ENCODE peak calls at places on chromosome 7, in seven cellular contexts. A is cardiac muscle cell; W is effector memory CD4-positive, alpha-beta T cell; G is lower lobe of right lung; X is right cardiac atrium; Q is Peyer's patch; O is CD4-positive, CD25-positive, alpha-beta regulatory T cell. F is an unnamed sample.
A peak's percentile ranks its signal among the peaks of the same experiment; 100 is the strongest.

GRCh38 chr7:138169441-138169851 is 93.2 kb downstream of the AKR1D1 start:
- DNase-seq in A (no peak), W (no peak), G (no peak), X (no peak), Q (no peak), O (no peak), F (no peak)

GRCh38 chr7:37718585-37718984 is 35.0 kb downstream of the GPR141 start:
- DNase-seq in A (no peak), W (no peak), G (no peak), X (no peak), Q (no peak), O (no peak), F (no peak)

GRCh38 chr7:139396323-139396951 is 36.7 kb downstream of the LUC7L2 start:
- DNase-seq in A (no peak), W (no peak), G (no peak), X (no peak), Q (no peak), O (no peak), F (no peak)

GRCh38 chr7:151951672-151952338 is 4.4 kb upstream of the GALNTL5 start:
- DNase-seq in A (no peak), W (no peak), G (no peak), X (no peak), Q (no peak), O (no peak), F (no peak)

GRCh38 chr7:116713918-116714317 is 41.9 kb downstream of the MET start:
- DNase-seq in A (no peak), W (no peak), G (no peak), X (no peak), Q (no peak), O (no peak), F (no peak)

GRCh38 chr7:14666304-14666703 is 236.2 kb downstream of the DGKB start:
- DNase-seq in A (no peak), W (no peak), G (no peak), X (no peak), Q (no peak), O (no peak), F (no peak)

GRCh38 chr7:904847-905246 is 28.5 kb downstream of the GET4 start:
- DNase-seq in A (peak; percentile 78), W (no peak), G (no peak), X (no peak), Q (no peak), O (no peak), F (no peak)

GRCh38 chr7:69630292-69630691 is 32.0 kb downstream of the AUTS2 start:
- DNase-seq in A (peak; percentile 88), W (no peak), G (no peak), X (no peak), Q (no peak), O (no peak), F (no peak)

GRCh38 chr7:16587785-16588184 is 57.8 kb downstream of the ANKMY2 start:
- DNase-seq in A (no peak), W (no peak), G (no peak), X (no peak), Q (no peak), O (no peak), F (no peak)

GRCh38 chr7:134509010-134509409 is 18.4 kb upstream of the AKR1B10 start:
- DNase-seq in A (no peak), W (no peak), G (no peak), X (no peak), Q (no peak), O (no peak), F (no peak)

DNA sequence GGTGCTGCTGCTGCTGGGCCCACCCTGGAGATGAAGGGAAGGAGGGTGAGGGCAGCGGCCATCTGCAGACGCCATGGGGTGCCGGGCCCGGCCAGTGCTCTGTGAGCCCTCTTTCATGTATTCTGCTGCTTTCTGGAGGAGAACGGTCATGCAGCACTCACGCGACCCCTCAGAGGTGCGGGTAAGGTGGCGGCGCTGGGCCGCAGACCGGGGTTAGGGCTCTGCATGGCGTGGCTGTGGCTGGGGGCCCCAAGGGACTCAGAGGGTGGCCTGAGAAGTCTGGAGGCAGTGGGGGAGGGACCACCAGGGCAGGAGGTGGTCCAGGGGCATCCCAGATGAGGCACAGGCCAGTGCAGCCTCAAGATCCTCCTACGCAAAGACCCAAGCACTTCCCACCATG is 275.5 kb downstream of the ELFN1 start:
- DNase-seq in A (no peak), W (no peak), G (peak; percentile 20), X (peak; percentile 38), Q (no peak), O (no peak), F (no peak)
- H3K4me1 ChIP-seq in A (no peaks in the 10 kb centered on the region), W (peaks cover 25% of the 10 kb centered on the region), G (peaks cover 14% of the 10 kb centered on the region), X (no peaks in the 10 kb centered on the region), Q (no peaks in the 10 kb centered on the region), O (peaks cover 23% of the 10 kb centered on the region), F (peaks cover 18% of the 10 kb centered on the region)

DNA sequence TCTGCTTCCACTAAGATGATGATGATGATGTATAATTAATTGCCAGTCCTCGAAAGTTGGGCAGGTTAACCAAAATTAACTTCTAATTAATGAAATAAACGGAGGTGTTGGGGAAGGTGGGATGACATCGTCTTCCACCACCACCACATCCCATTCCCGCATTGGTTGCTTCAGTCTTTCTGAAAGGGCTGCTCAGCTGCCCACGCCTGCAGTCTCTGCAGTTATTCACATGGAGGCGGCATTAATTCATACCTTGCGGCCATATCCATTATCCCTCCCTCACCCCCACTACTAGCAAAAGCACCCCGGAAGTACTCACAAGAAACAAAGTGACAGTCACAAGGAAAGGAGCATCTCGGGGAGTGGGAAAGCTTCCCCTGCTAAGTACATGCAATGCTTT is 387.9 kb downstream of the DPP6 start:
- DNase-seq in A (no peak), W (no peak), G (no peak), X (no peak), Q (no peak), O (no peak), F (no peak)
- H3K4me1 ChIP-seq in A (no peaks in the 10 kb centered on the region), W (no peaks in the 10 kb centered on the region), G (no peaks in the 10 kb centered on the region), X (no peaks in the 10 kb centered on the region), Q (no peaks in the 10 kb centered on the region), O (no peaks in the 10 kb centered on the region), F (no peaks in the 10 kb centered on the region)

GRCh38 chr7:50661345-50662058 is 96.3 kb upstream of the DDC start:
- DNase-seq in A (no peak), W (no peak), G (no peak), X (peak; percentile 62), Q (peak; percentile 75), O (no peak), F (no peak)
- H3K4me1 ChIP-seq in A (no peaks in the 10 kb centered on the region), W (peaks cover 47% of the 10 kb centered on the region), G (peaks cover 83% of the 10 kb centered on the region), X (peaks cover 47% of the 10 kb centered on the region), Q (no peaks in the 10 kb centered on the region), O (peaks cover 53% of the 10 kb centered on the region), F (peaks cover 100% of the 10 kb centered on the region)

DNA sequence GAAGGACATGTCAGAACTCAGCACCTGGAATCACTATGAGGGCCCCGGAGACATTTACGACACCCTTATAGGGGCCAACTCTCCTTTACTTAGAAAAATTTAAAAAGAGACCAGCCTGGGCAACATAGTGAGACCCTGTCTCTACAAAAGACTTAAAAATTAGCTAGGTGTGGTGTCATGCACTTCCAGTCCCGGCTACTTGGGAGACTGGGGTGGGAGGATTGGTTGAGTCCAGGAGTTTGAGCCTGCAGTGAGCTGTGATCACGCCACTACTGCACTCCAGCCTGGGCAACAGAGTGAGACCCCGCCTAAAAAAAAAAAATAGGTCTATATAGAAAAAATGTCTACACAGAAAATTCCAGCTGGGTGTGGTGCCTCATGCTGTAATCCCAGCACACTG is 7.5 kb upstream of the CYTH3 start:
- DNase-seq in A (no peak), W (no peak), G (no peak), X (no peak), Q (no peak), O (no peak), F (no peak)
- H3K4me1 ChIP-seq in A (no peaks in the 10 kb centered on the region), W (no peaks in the 10 kb centered on the region), G (no peaks in the 10 kb centered on the region), X (no peaks in the 10 kb centered on the region), Q (no peaks in the 10 kb centered on the region), O (no peaks in the 10 kb centered on the region), F (no peaks in the 10 kb centered on the region)

GRCh38 chr7:136652635-136653370 is 215.6 kb upstream of the CHRM2 start:
- DNase-seq in A (no peak), W (no peak), G (no peak), X (no peak), Q (no peak), O (no peak), F (no peak)
- H3K4me1 ChIP-seq in A (no peaks in the 10 kb centered on the region), W (no peaks in the 10 kb centered on the region), G (no peaks in the 10 kb centered on the region), X (no peaks in the 10 kb centered on the region), Q (no peaks in the 10 kb centered on the region), O (no peaks in the 10 kb centered on the region), F (no peaks in the 10 kb centered on the region)

GRCh38 chr7:48089415-48089975 is 430 bp downstream of the UPP1 start:
- DNase-seq in A (no peak), W (no peak), G (peak; percentile 84), X (peak; percentile 84), Q (peak; percentile 66), O (peak; percentile 57), F (no peak)

GRCh38 chr7:48090095-48090805 is 1.2 kb downstream of the UPP1 start:
- DNase-seq in A (peak; percentile 51), W (no peak), G (peak; percentile 67), X (peak; percentile 79), Q (no peak), O (no peak), F (peak; percentile 47)

GRCh38 chr7:48088559-48089414 is at the start of gene UPP1:
- DNase-seq in A (peak; percentile 98), W (peak; percentile 88), G (peak; percentile 98), X (peak; percentile 97), Q (peak; percentile 96), O (peak; percentile 84), F (peak; percentile 96)

GRCh38 chr7:48094861-48095293 is 5.8 kb downstream of the UPP1 start:
- DNase-seq in A (peak; percentile 79), W (no peak), G (no peak), X (no peak), Q (no peak), O (no peak), F (no peak)

GRCh38 chr7:48091506-48092433 is 2.7 kb downstream of the UPP1 start:
- DNase-seq in A (no peak), W (no peak), G (no peak), X (no peak), Q (no peak), O (no peak), F (no peak)
- H3K4me1 ChIP-seq in A (no peaks in the 10 kb centered on the region), W (peaks cover 55% of the 10 kb centered on the region), G (peaks cover 81% of the 10 kb centered on the region), X (no peaks in the 10 kb centered on the region), Q (no peaks in the 10 kb centered on the region), O (peaks cover 87% of the 10 kb centered on the region), F (peaks cover 46% of the 10 kb centered on the region)

DNA sequence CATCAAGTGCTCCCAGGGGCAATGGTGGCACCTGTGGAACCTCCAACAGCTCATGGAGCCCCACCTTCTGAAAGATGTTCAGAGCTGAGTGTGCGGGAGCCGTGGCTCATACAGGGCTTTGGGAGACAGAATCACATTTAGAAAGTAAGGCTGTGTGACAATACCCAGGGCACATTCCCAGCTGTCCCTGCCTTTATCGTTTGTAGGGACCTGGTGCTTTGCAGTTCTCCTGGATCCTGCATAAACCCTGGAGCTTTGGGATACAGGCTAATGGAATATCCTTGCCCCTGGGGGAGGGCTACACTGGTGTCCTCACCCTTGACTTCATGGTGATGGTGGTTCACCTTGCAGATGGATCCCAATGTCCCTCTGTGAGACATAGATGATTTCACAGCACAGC is 134.8 kb upstream of the LAMB4 start:
- DNase-seq in A (no peak), W (no peak), G (no peak), X (no peak), Q (no peak), O (no peak), F (no peak)
- H3K4me1 ChIP-seq in A (no peaks in the 10 kb centered on the region), W (no peaks in the 10 kb centered on the region), G (no peaks in the 10 kb centered on the region), X (no peaks in the 10 kb centered on the region), Q (no peaks in the 10 kb centered on the region), O (no peaks in the 10 kb centered on the region), F (peaks cover 6% of the 10 kb centered on the region)

GRCh38 chr7:81789406-81790139 is 19.7 kb upstream of the HGF start:
- DNase-seq in A (peak; percentile 44), W (no peak), G (no peak), X (no peak), Q (no peak), O (no peak), F (no peak)
- H3K4me1 ChIP-seq in A (peaks cover 6% of the 10 kb centered on the region), W (no peaks in the 10 kb centered on the region), G (peaks cover 11% of the 10 kb centered on the region), X (peaks cover 2% of the 10 kb centered on the region), Q (no peaks in the 10 kb centered on the region), O (no peaks in the 10 kb centered on the region), F (no peaks in the 10 kb centered on the region)

F was measured in left ventricle myocardium inferior.